ENCODE peak calls at places on chromosomes 7 and 10, in four cellular contexts. Y is IMR-90, M is mesendoderm, J is H9. Q is an unnamed sample.

GRCh38 chr10:103458720-103459119 is at the start of gene CALHM1:
- DNase-seq in Y (no peak), M (peak), J (peak), Q (no peak)

GRCh38 chr10:43452356-43452914 is 15.5 kb downstream of the ZNF487 start:
- DNase-seq in Y (no peak), M (no peak), J (no peak), Q (no peak)

GRCh38 chr7:77338883-77339629 is 77.1 kb downstream of the GSAP start:
- DNase-seq in Y (peak), M (peak), J (no peak), Q (no peak)

GRCh38 chr10:29377333-29377961 is 88.6 kb downstream of the LYZL1 start:
- DNase-seq in Y (peak), M (peak), J (no peak), Q (no peak)

GRCh38 chr7:143216151-143216550 is 5.7 kb upstream of the TAS2R40 start:
- DNase-seq in Y (peak), M (no peak), J (no peak), Q (no peak)

GRCh38 chr7:44380179-44380830 is 54.9 kb upstream of the CAMK2B start:
- DNase-seq in Y (no peak), M (no peak), J (no peak), Q (no peak)

GRCh38 chr7:39979406-39980073 is 29.5 kb downstream of the CDK13 start:
- DNase-seq in Y (no peak), M (peak), J (no peak), Q (no peak)

GRCh38 chr7:155738652-155739537 is 73.4 kb downstream of the SHH start:
- DNase-seq in Y (peak), M (peak), J (peak), Q (no peak)

GRCh38 chr10:112584276-112584675 is 137.3 kb downstream of the VTI1A start:
- DNase-seq in Y (peak), M (no peak), J (no peak), Q (no peak)

GRCh38 chr7:76225379-76225778 is 23.7 kb downstream of the SRRM3 start:
- DNase-seq in Y (peak), M (peak), J (peak), Q (no peak)

GRCh38 chr7:104973909-104974415 is 40.0 kb upstream of the KMT2E start:
- DNase-seq in Y (peak), M (no peak), J (no peak), Q (peak)

GRCh38 chr10:111323567-111323966 is 246.7 kb downstream of the ADRA2A start:
- DNase-seq in Y (no peak), M (peak), J (no peak), Q (no peak)

GRCh38 chr10:18185621-18186020 is 45.4 kb downstream of the CACNB2 start:
- DNase-seq in Y (no peak), M (no peak), J (no peak), Q (no peak)

GRCh38 chr7:113698556-113699220 is 220.1 kb downstream of the PPP1R3A start:
- DNase-seq in Y (peak), M (peak), J (no peak), Q (no peak)

GRCh38 chr10:100043344-100043743 is 33.6 kb upstream of the DNMBP start:
- DNase-seq in Y (no peak), M (no peak), J (no peak), Q (no peak)

GRCh38 chr7:76358053-76358477 is 726 bp downstream of the YWHAG start:
- DNase-seq in Y (peak), M (peak), J (no peak), Q (no peak)

GRCh38 chr10:131126321-131127121 is 185.0 kb downstream of the TCERG1L start:
- DNase-seq in Y (no peak), M (peak), J (peak), Q (no peak)

GRCh38 chr7:81685263-81685868 is 84.5 kb downstream of the HGF start:
- DNase-seq in Y (peak), M (no peak), J (no peak), Q (no peak)

GRCh38 chr7:154872811-154873570 is 129.9 kb downstream of the PAXIP1 start:
- DNase-seq in Y (no peak), M (no peak), J (no peak), Q (no peak)

GRCh38 chr7:44520574-44520973 is 20.6 kb downstream of the NPC1L1 start:
- DNase-seq in Y (no peak), M (no peak), J (no peak), Q (no peak)

GRCh38 chr10:101839421-101840063 is 4.1 kb downstream of the KCNIP2 start:
- DNase-seq in Y (peak), M (peak), J (peak), Q (no peak)

GRCh38 chr7:44044315-44045225 is at the start of gene DBNL:
- DNase-seq in Y (peak), M (peak), J (peak), Q (peak)

GRCh38 chr10:85429126-85429525 is 937.5 kb downstream of the GRID1 start:
- DNase-seq in Y (no peak), M (no peak), J (no peak), Q (no peak)

DNA sequence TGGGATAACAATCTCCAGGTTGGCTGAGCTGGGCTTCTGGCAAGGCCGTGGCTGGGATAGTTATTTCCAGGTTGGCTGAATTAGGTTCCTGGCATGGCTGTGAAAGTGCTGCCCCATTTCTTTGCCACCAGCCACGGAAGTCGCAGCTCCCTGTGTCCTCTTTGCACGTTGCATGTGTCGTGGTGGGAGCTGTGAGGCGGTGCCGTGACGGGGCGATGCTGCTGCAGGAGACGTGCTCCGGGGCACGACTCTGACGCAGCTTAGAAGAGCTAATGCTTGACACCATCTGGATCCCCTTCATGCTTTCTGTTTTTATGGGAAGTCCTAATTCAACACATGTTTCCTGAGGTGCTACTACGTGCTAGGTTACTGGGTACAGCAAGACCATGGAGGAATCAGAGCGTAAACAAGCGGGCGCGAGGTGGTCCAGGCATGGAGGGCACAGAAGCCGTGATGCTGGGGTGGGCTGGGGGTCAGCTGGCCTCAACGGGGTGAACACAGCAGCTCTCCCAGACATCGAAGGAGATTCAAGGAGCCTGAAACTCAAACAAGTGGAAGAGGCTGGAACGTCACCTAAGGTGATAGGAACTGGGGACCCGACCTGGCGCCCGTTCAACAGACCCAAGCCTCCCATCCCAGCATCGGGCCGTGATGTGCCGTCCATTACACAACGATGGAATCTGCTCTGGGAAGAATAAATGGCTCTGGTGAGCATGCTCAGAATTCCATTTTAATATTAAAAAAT is 407.1 kb downstream of the DNAJB6 start:
- DNase-seq in Y (no peak), M (no peak), J (no peak), Q (no peak)
- H3K56ac ChIP-seq in Y (no peak), M (no peak), J (no peak), Q (no peak)

GRCh38 chr10:93445097-93445960 is 36.8 kb downstream of the MYOF start:
- DNase-seq in Y (peak), M (peak), J (peak), Q (peak)
- H3K27ac ChIP-seq in Y (peak), M (no peak), J (peak), Q (peak)

GRCh38 chr10:10726101-10726500 is 291.6 kb upstream of the CELF2 start:
- DNase-seq in Y (no peak), M (no peak), J (no peak), Q (no peak)
- H3K56ac ChIP-seq in Y (no peak), M (no peak), J (no peak), Q (no peak)

GRCh38 chr7:95209778-95210177 is 114.6 kb downstream of the PON1 start:
- DNase-seq in Y (no peak), M (no peak), J (no peak), Q (no peak)

GRCh38 chr7:95209276-95209675 is 115.1 kb downstream of the PON1 start:
- DNase-seq in Y (no peak), M (no peak), J (no peak), Q (no peak)

GRCh38 chr7:95213809-95214492 is 110.4 kb downstream of the PON1 start:
- DNase-seq in Y (no peak), M (no peak), J (no peak), Q (no peak)

GRCh38 chr7:95213148-95213547 is 111.2 kb downstream of the PON1 start:
- DNase-seq in Y (no peak), M (no peak), J (no peak), Q (no peak)
- H3K27ac ChIP-seq in Y (no peak), M (no peak), J (no peak), Q (no peak)